ENCODE peak calls at places on chromosomes 1 and 21, in four cellular contexts. W, Q, S and G are unnamed samples.

GRCh38 chr1:89905391-89906058 is 84.7 kb downstream of the LRRC8D start:
- DNase-seq in W (no peak), S (no peak), Q (no peak), G (no peak)

GRCh38 chr21:18608226-18608625 is 204.6 kb upstream of the TMPRSS15 start:
- DNase-seq in S (no peak), Q (no peak), W (no peak), G (no peak)

GRCh38 chr1:157520386-157520935 is 31.9 kb downstream of the FCRL5 start:
- DNase-seq in Q (no peak), W (no peak), S (no peak), G (no peak)

GRCh38 chr1:183417691-183418491 is at the start of gene NMNAT2:
- DNase-seq in S (no peak), W (no peak), Q (no peak), G (peak)

GRCh38 chr1:47401761-47402160 is 14.3 kb upstream of the FOXE3 start:
- DNase-seq in S (no peak), W (no peak), Q (no peak), G (no peak)

GRCh38 chr21:46416551-46416950 is 42.1 kb upstream of the DIP2A start:
- DNase-seq in W (no peak), Q (no peak), S (no peak), G (no peak)

GRCh38 chr1:213414346-213414745 is 363.3 kb downstream of the RPS6KC1 start:
- DNase-seq in S (no peak), W (no peak), Q (no peak), G (no peak)

GRCh38 chr1:42737257-42737656 is 2.8 kb downstream of the CLDN19 start:
- DNase-seq in W (no peak), S (peak), Q (no peak), G (no peak)

GRCh38 chr1:181918893-181919728 is 142.4 kb downstream of the ZNF648 start:
- DNase-seq in W (no peak), Q (no peak), S (no peak), G (no peak)

GRCh38 chr1:66607458-66607857 is 73.5 kb downstream of the SGIP1 start:
- DNase-seq in W (no peak), S (no peak), Q (peak), G (no peak)

GRCh38 chr1:169117599-169117998 is 11.1 kb downstream of the ATP1B1 start:
- DNase-seq in S (no peak), Q (no peak), W (no peak), G (no peak)

GRCh38 chr1:212637902-212638301 is 29.3 kb downstream of the ATF3 start:
- DNase-seq in W (no peak), Q (no peak), S (no peak), G (no peak)

GRCh38 chr1:202207292-202207691 is 13.7 kb downstream of the LGR6 start:
- DNase-seq in S (no peak), W (no peak), Q (no peak), G (peak)

GRCh38 chr1:1069711-1070676 is 4.1 kb downstream of the RNF223 start:
- DNase-seq in W (peak), Q (peak), S (no peak), G (no peak)

GRCh38 chr1:172638885-172639831 is 19.7 kb upstream of the FASLG start:
- DNase-seq in Q (no peak), S (peak), W (peak), G (peak)

GRCh38 chr1:86018311-86018923 is 138.2 kb downstream of the COL24A1 start:
- DNase-seq in Q (peak), W (peak), S (no peak), G (peak)

GRCh38 chr1:53383471-53383870 is 55.6 kb upstream of the LRP8 start:
- DNase-seq in S (no peak), W (no peak), Q (no peak), G (no peak)

GRCh38 chr1:181079382-181079781 is 9.1 kb upstream of the IER5 start:
- DNase-seq in Q (no peak), S (no peak), W (no peak), G (no peak)

GRCh38 chr1:165144757-165145397 is 211.6 kb downstream of the LMX1A start:
- DNase-seq in Q (peak), S (no peak), W (peak), G (peak)

GRCh38 chr1:2948751-2949680 is 72.3 kb upstream of the ACTRT2 start:
- DNase-seq in W (no peak), S (no peak), Q (no peak), G (no peak)

GRCh38 chr1:1219341-1219740 is 5.4 kb upstream of the TNFRSF4 start:
- DNase-seq in W (no peak), Q (no peak), S (no peak), G (no peak)

GRCh38 chr21:33492571-33492970 is 1.1 kb upstream of the DNAJC28 start:
- DNase-seq in W (no peak), Q (no peak), S (no peak), G (no peak)

GRCh38 chr1:34320081-34320480 is 143.4 kb downstream of the C1orf94 start:
- DNase-seq in W (no peak), S (no peak), Q (no peak), G (no peak)

GRCh38 chr1:58035523-58035922 is 511.0 kb downstream of the OMA1 start:
- DNase-seq in S (no peak), W (peak), Q (peak), G (no peak)

GRCh38 chr1:209454340-209455014 is 129.0 kb upstream of the CAMK1G start:
- DNase-seq in S (no peak), W (no peak), Q (no peak), G (no peak)

GRCh38 chr21:41012425-41012824 is 155.5 kb upstream of the BACE2 start:
- DNase-seq in S (no peak), Q (no peak), W (no peak), G (no peak)

GRCh38 chr1:67060811-67061218 is 6.9 kb upstream of the SLC35D1 start:
- DNase-seq in S (no peak), W (peak), Q (peak), G (peak)

DNA sequence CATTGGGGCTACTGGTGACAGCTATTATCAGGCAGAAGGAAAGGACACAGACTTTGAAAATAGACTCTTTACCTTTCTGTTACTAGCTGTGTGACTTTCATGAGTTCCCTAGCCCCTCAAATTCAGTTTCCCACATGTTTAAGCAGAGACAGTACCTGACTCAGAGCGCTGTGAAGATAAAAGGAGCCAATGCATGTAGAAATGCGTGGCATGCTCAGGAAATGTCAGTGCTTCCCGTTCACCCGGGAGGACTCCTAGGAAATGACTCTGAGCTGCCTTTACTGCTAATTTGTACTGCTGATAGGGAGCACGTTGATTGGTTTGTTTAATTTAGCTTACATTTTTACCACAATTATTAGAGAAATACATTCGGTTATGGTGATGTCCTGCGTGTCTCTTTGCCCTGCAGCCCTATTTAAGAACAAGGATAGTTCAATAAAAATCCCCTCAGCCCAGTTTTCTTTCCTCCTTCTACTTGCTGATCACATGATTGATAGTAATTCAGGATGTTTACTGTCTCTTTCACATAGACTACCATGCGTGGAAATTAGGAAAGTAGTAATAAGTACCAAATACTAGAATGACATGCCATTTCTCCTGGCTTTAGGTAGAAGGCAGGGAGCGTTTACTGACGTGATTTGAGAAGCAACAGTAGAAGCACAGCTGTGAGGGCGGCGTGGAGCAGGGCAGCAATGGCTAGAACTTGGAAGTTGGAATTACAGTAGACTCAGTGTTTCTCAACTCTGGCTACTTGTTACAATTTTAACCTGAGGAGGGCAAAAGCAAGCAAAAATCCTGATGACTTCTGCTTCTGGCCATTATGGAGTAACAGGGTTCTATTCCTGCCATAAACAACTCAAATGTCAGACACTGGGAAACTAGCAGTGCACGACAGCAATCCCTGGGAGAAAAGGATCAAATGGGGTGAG is 15.9 kb downstream of the PDIK1L start:
- DNase-seq in W (no peak), Q (no peak), S (no peak), G (no peak)
- H3K4me3 ChIP-seq in W (no peak), Q (peak), S (no peak), G (no peak)

GRCh38 chr21:42864812-42865211 is 14.5 kb downstream of the WDR4 start:
- DNase-seq in S (no peak), Q (no peak), W (no peak), G (no peak)
- TF ChIP-seq ESRRA in S (no peak), Q (no peak), W (no peak), G (no peak)

DNA sequence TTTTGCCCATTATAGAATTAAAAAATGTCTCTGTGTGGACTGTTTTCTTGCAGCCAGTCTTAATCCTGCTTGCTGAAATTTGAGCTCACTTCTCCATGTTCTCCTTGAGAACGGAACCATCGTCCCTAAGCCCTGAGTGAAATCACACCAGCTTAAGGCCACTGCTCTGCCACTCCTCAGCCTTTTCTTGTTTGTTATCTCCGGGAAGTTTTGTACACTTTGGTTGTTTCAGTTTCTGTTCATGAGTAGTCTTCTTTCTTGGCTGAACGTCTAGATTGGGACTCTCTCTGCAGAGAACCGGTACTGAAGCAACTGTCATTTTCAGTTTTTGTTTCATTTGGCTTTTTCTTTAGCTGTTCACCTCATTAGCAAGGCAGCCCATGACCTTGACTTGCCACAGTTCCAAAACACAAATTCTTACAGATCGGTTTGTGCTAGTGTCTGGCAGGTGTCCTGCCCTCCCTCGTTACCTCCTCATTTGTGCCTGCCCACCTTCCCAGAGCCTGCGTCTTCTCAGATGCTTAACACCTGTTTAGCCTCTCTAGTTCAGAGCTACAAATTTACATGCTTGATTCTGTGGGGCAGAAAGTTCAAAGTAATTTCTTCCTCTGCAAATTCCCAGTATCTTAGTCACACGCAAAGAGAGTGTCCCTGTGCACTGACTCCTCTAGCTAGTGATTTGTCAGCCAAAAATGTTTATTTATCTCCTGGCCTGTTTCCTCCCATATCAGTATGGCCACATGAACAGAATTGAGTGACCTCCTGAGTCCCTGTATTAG is 12.4 kb downstream of the PSEN2 start:
- DNase-seq in W (no peak), S (peak), Q (no peak), G (no peak)
- H3K4me3 ChIP-seq in W (no peak), S (peak), Q (no peak), G (no peak)

DNA sequence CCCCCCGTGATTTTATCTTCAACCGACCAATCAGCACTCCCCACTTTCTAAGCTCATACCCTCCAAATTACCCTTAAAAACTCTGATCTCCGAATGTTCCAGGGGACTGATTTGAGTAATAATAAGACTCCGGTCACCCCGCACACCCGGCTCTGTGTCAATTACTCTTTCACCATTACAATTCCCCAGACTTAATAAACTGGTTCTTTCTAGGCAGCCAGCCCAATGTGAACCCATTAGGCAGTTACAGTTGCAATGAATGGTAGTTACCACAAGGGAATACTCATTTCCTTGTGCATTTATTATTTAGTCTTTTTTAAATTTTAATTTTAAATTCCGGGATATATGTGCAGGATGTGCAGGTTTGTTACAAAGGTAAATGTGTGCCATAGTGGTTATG is 177.9 kb downstream of the HFM1 start:
- DNase-seq in Q (no peak), S (no peak), W (no peak), G (no peak)
- TF ChIP-seq ESRRA in Q (no peak), S (no peak), W (no peak), G (no peak)

DNA sequence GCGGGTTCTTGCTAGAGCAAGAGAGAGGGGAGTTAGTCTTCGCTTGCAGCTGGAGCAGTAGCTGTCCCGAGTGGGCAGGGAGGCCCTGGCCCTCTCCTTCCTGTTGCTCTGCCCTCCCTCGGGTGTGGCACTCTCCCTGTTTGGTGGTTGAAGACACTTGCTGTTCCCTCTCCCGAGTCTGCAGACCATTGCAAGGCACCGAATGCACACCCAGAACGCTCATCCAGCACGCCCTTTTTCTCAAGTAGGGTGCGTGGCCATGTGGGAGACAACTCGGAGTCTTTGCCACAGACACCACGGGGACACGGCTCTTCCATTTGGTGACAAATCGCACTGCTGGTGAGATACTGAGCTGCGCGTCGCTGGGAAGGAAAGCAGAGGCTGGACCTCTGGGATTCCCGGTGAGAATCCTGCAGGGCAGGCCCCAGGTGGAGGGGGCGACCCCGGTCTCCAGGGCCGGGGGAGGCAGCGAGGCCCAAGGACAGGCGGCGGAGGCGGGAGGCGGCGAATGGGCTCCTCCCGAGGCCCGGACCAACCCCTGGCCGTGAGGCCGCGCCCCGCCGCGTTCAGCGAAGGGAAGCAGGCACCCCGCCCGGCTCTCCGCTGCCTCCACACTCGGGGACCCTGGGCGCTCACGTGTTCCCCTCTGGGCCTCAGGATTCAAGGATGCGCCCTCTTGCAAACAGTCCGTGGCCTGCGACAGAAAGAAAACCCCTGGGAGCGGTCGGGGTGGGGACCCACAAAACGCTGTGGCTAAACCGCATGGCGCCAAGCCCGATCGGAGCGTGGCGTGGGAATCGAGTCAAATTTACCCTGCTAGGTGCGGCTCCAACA is 10.4 kb upstream of the TMEM200B start:
- DNase-seq in Q (no peak), S (no peak), W (no peak), G (no peak)
- H3K4me3 ChIP-seq in Q (no peak), S (no peak), W (no peak), G (no peak)

GRCh38 chr21:39662411-39662953 is 49.7 kb downstream of the B3GALT5 start:
- DNase-seq in S (no peak), Q (no peak), W (no peak), G (no peak)

GRCh38 chr21:39663742-39664492 is 51.2 kb downstream of the B3GALT5 start:
- DNase-seq in Q (no peak), S (no peak), W (no peak), G (no peak)

GRCh38 chr21:39663066-39663465 is 50.3 kb downstream of the B3GALT5 start:
- DNase-seq in S (no peak), W (no peak), Q (no peak), G (no peak)

GRCh38 chr21:39666026-39666425 is 53.3 kb downstream of the B3GALT5 start:
- DNase-seq in Q (no peak), W (no peak), S (no peak), G (no peak)

DNA sequence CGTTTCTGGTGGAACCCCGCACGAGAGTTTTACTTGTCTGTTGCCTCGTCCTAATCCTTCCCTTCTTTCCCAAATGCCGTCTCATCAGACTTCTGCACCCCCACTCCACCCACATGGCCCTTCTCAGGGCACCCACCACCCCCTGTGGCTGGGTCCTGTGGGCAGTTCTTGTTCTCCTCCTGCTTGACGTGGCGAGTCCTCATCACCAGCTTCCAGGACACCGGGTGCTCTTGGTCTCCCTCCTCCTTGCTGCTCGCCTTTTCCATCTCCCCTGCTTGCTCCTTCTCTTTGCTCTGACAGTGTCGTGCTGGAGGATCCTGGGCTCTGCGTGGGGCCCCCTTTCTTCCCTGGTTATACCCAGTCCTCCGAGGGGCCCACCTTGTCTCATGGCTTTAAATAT is 51.8 kb downstream of the B3GALT5 start:
- DNase-seq in S (no peak), W (no peak), Q (no peak), G (no peak)
- TF ChIP-seq ESRRA in S (no peak), W (no peak), Q (no peak), G (no peak)

DNA sequence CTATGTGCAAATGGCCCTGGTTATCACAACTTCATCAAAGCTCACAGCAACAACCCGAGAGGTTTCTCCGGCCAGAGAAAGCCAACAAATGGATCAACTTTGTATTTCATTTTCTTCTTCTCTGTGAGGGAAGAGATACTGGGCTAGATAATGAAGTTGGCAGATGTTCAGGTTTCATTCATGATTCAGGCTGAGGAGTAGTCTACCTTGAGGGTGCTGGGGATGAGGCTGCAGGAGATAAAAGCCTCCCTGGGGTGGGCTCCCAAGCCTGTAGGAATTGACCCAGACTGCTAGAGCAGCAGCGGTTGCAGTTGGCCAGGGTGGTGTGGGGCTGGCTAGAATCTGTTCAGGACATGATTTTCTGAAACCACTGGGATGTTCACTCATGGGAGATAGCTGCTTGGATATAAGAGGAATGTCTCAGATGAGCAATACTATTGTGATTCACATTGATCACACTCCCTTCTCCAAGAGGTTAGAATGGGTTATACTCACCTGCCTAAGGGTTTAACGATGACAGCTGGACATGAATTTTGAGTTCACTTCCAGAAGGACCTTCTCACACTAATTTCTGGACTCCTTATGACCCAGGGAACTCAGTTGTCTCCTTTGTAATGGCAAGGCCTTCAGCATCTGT is 64.0 kb downstream of the SYT6 start:
- DNase-seq in W (no peak), Q (no peak), S (no peak), G (no peak)
- H3K4me3 ChIP-seq in W (no peak), Q (no peak), S (no peak), G (no peak)